ENCODE peak calls at places on chromosomes 5 and 9, in ten cellular contexts. E, P, Q, M, G, I, K, C, B and R are unnamed samples.

GRCh38 chr5:58085800-58086199 is 374.1 kb downstream of the PLK2 start:
- DNase-seq in C (no peak), K (no peak), Q (no peak), P (no peak), E (no peak), G (no peak), I (no peak), B (no peak), M (peak; percentile 60), R (no peak)

GRCh38 chr5:98458004-98458403 is 315.5 kb upstream of the RGMB start:
- DNase-seq in C (peak; percentile 79), E (peak; percentile 37), Q (no peak), K (no peak), I (no peak), M (no peak), B (no peak), G (no peak), P (no peak), R (no peak)

GRCh38 chr5:34490501-34491250 is 165.5 kb upstream of the RAI14 start:
- DNase-seq in C (no peak), P (no peak), B (peak; percentile 71), K (no peak), G (peak; percentile 89), Q (no peak), M (no peak), E (no peak), I (peak; percentile 44), R (no peak)

GRCh38 chr9:137832191-137832700 is 45.3 kb upstream of the CACNA1B start:
- DNase-seq in K (no peak), M (no peak), I (no peak), B (no peak), E (no peak), G (no peak), Q (no peak), C (no peak), P (no peak), R (no peak)

GRCh38 chr5:135642179-135642505 is 63.4 kb upstream of the CXCL14 start:
- DNase-seq in C (no peak), Q (no peak), I (no peak), G (no peak), B (no peak), M (no peak), E (no peak), P (no peak), K (no peak), R (no peak)

GRCh38 chr9:90841213-90841612 is 39.6 kb downstream of the SYK start:
- DNase-seq in B (no peak), I (no peak), P (no peak), M (no peak), K (no peak), C (no peak), G (no peak), Q (no peak), E (no peak), R (no peak)

GRCh38 chr5:169656125-169656990 is 19.3 kb downstream of the DOCK2 start:
- DNase-seq in E (no peak), I (no peak), B (no peak), K (no peak), M (no peak), P (peak; percentile 55), G (no peak), C (no peak), Q (no peak), R (no peak)

GRCh38 chr9:100674419-100675122 is 96.7 kb downstream of the CAVIN4 start:
- DNase-seq in I (no peak), B (peak; percentile 19), C (no peak), K (no peak), M (no peak), P (no peak), E (no peak), Q (no peak), G (no peak), R (no peak)

GRCh38 chr5:32283539-32284377 is 29.0 kb downstream of the MTMR12 start:
- DNase-seq in M (peak; percentile 55), G (no peak), Q (no peak), K (no peak), C (no peak), P (no peak), E (no peak), I (no peak), B (no peak), R (no peak)

GRCh38 chr9:95171001-95171400 is 146.5 kb downstream of the FANCC start:
- DNase-seq in P (no peak), C (peak; percentile 34), M (peak; percentile 84), K (no peak), G (no peak), I (no peak), Q (no peak), E (no peak), B (no peak), R (no peak)

GRCh38 chr5:61582887-61583286 is 250.8 kb downstream of the ZSWIM6 start:
- DNase-seq in E (no peak), P (no peak), M (peak; percentile 39), Q (no peak), G (no peak), I (no peak), C (no peak), B (no peak), K (no peak), R (no peak)

GRCh38 chr9:132509921-132510874 is 72.2 kb upstream of the BARHL1 start:
- DNase-seq in Q (no peak), C (no peak), I (no peak), M (no peak), P (no peak), G (no peak), B (no peak), K (no peak), E (no peak), R (no peak)

GRCh38 chr5:148179234-148179824 is 11.0 kb downstream of the SPINK14 start:
- DNase-seq in C (peak; percentile 45), Q (no peak), M (peak; percentile 78), K (no peak), P (no peak), G (no peak), E (peak; percentile 9), I (no peak), B (peak; percentile 8), R (no peak)